ENCODE peak calls at places on chromosomes 12 and 14, in four cellular contexts. B is tibial artery, J is MM.1S, C is psoas muscle. X is an unnamed sample. For H3K36me3, the result is how much of the 10 kb centered on the place peaks cover.

GRCh38 chr12:19036673-19037357 is 92.7 kb upstream of the PLEKHA5 start:
- DNase-seq in J (no peak), C (no peak), B (no peak), X (no peak)

GRCh38 chr14:50874842-50875241 is 3.0 kb downstream of the ABHD12B start:
- DNase-seq in B (no peak), J (no peak), C (no peak), X (no peak)

GRCh38 chr12:92547906-92548305 is 154.9 kb upstream of the PLEKHG7 start:
- DNase-seq in J (no peak), B (no peak), C (no peak), X (no peak)

GRCh38 chr12:85424581-85425348 is 144.7 kb downstream of the ALX1 start:
- DNase-seq in B (no peak), C (no peak), J (peak), X (no peak)

GRCh38 chr12:39587247-39587646 is 32.4 kb downstream of the ABCD2 start:
- DNase-seq in C (no peak), B (no peak), J (peak), X (no peak)

GRCh38 chr14:84006643-84007137 is 1523.3 kb upstream of the FLRT2 start:
- DNase-seq in B (no peak), J (no peak), C (no peak), X (no peak)

GRCh38 chr14:54754116-54754622 is 148.5 kb downstream of the GCH1 start:
- DNase-seq in C (no peak), B (no peak), J (no peak), X (no peak)

GRCh38 chr12:16389594-16389993 is 42.1 kb downstream of the MGST1 start:
- DNase-seq in C (no peak), B (no peak), J (no peak), X (no peak)

GRCh38 chr14:79586401-79586800 is 624.9 kb downstream of the DIO2 start:
- DNase-seq in B (no peak), C (no peak), J (no peak), X (no peak)

GRCh38 chr12:6612247-6612646 is 5.1 kb upstream of the CHD4 start:
- DNase-seq in C (no peak), B (no peak), J (peak), X (peak)

GRCh38 chr12:19153396-19153795 is 23.9 kb downstream of the PLEKHA5 start:
- DNase-seq in B (no peak), J (no peak), C (no peak), X (no peak)

GRCh38 chr12:13094349-13094748 is 9.1 kb downstream of the GSG1 start:
- DNase-seq in C (no peak), J (peak), B (no peak), X (no peak)

GRCh38 chr14:69612014-69612758 is 790 bp downstream of the SUSD6 start:
- DNase-seq in J (peak), C (peak), B (no peak), X (peak)

GRCh38 chr12:90037740-90038139 is 329.1 kb upstream of the ATP2B1 start:
- DNase-seq in C (no peak), J (no peak), B (no peak), X (no peak)

GRCh38 chr12:131391399-131391798 is 319.5 kb upstream of the SFSWAP start:
- DNase-seq in B (no peak), C (no peak), J (no peak), X (no peak)

GRCh38 chr14:104678346-104678745 is 11.1 kb upstream of the INF2 start:
- DNase-seq in B (peak), J (no peak), C (no peak), X (no peak)

GRCh38 chr12:116376354-116377193 is 99.1 kb upstream of the MED13L start:
- DNase-seq in J (no peak), C (no peak), B (peak), X (no peak)

GRCh38 chr14:85175556-85175955 is 354.4 kb upstream of the FLRT2 start:
- DNase-seq in J (no peak), C (no peak), B (no peak), X (no peak)

GRCh38 chr12:76680940-76681339 is 83.0 kb upstream of the ZDHHC17 start:
- DNase-seq in J (no peak), C (no peak), B (no peak), X (no peak)

GRCh38 chr12:131832393-131833231 is 4.4 kb downstream of the MMP17 start:
- DNase-seq in B (peak), C (peak), J (no peak), X (no peak)

GRCh38 chr14:89024691-89025090 is 200.2 kb downstream of the TTC8 start:
- DNase-seq in J (no peak), B (no peak), C (no peak), X (no peak)

GRCh38 chr14:70002589-70003240 is 123.5 kb downstream of the SMOC1 start:
- DNase-seq in B (no peak), J (no peak), C (no peak), X (no peak)

GRCh38 chr14:56463491-56463890 is 116.1 kb upstream of the TMEM260 start:
- DNase-seq in J (no peak), B (no peak), C (no peak), X (no peak)

GRCh38 chr14:21711360-21711961 is 37.8 kb upstream of the OR4E1 start:
- DNase-seq in J (peak), C (no peak), B (no peak), X (peak)

GRCh38 chr12:47779301-47779942 is 6.4 kb downstream of the SLC48A1 start:
- DNase-seq in B (peak), J (peak), C (peak), X (peak)

GRCh38 chr12:26164118-26164517 is 31.3 kb upstream of the SSPN start:
- DNase-seq in C (no peak), B (no peak), J (no peak), X (no peak)

GRCh38 chr12:106774808-106775524 is 484 bp downstream of the RIC8B start:
- DNase-seq in B (no peak), C (no peak), J (no peak), X (peak)

GRCh38 chr12:106369624-106370346 is 12.2 kb downstream of the POLR3B start:
- DNase-seq in C (no peak), J (no peak), B (no peak), X (no peak)

GRCh38 chr12:123131291-123131831 is 19.5 kb downstream of the PITPNM2 start:
- DNase-seq in J (no peak), B (no peak), C (no peak), X (no peak)

GRCh38 chr12:12072064-12072760 is 1.5 kb downstream of the BCL2L14 start:
- DNase-seq in J (no peak), C (no peak), B (no peak), X (peak)

GRCh38 chr12:46555379-46555778 is 182.8 kb upstream of the SLC38A2 start:
- DNase-seq in J (peak), C (no peak), B (no peak), X (no peak)

GRCh38 chr12:113591480-113591971 is 119.9 kb upstream of the LHX5 start:
- DNase-seq in J (no peak), B (peak), C (no peak), X (peak)

GRCh38 chr12:24480766-24481449 is 468.0 kb downstream of the BCAT1 start:
- DNase-seq in J (no peak), C (no peak), B (no peak), X (no peak)

GRCh38 chr14:68527329-68527851 is 265.5 kb downstream of the ZFP36L1 start:
- DNase-seq in J (no peak), B (peak), C (no peak), X (no peak)

GRCh38 chr14:60590907-60591510 is 58.3 kb downstream of the SIX1 start:
- DNase-seq in J (no peak), C (no peak), B (no peak), X (no peak)

GRCh38 chr14:105974902-105975301 is 448.5 kb downstream of the TMEM121 start:
- DNase-seq in C (no peak), B (no peak), J (no peak), X (peak)

GRCh38 chr12:108117163-108117849 is 11.8 kb upstream of the WSCD2 start:
- DNase-seq in J (no peak), B (no peak), C (no peak), X (no peak)

GRCh38 chr14:35155962-35156361 is 33.6 kb downstream of the PRORP start:
- DNase-seq in J (no peak), C (no peak), B (no peak), X (no peak)

GRCh38 chr12:31005256-31005943 is 68.3 kb upstream of the DDX11 start:
- DNase-seq in J (no peak), B (peak), C (no peak), X (no peak)

DNA sequence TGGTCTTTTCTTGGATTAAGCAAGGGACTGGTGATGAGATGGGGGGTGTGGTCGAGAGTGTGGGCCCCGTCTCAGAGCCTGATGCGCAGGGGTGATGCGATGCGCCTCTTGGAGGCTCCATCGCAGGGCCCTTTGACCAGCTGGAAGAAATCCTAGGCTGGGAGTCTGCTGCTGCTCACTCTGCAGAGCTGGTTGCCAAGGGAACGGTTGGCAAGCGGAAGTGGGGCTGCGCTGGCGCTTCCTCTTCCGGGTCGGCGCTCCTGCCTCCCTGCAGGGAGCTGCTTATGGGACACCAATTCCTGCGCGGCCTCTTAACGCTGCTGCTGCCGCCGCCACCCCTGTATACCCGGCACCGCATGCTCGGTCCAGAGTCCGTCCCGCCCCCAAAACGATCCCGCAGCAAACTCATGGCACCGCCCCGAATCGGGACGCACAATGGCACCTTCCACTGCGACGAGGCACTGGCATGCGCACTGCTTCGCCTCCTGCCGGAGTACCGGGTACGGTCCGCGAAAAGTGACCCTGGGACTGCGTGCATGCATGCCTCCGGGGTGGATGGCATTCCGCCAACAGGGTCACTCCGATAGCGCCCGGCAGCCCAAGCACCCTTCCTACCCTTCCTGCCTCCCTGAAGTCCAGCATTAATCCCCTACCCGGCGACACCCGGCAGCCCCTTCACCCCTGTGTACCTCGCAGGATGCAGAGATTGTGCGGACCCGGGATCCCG is at the start of gene MYG1:
- DNase-seq in J (peak), C (peak), B (peak), X (peak)
- H3K36me3 ChIP-seq in J (under half), C (half or more), B (under half), X (under half)

GRCh38 chr14:92942976-92943710 is 20.2 kb downstream of the CHGA start:
- DNase-seq in B (no peak), J (no peak), C (no peak), X (no peak)
- H3K36me3 ChIP-seq in B (under half), J (under half), C (under half), X (under half)

GRCh38 chr12:45416161-45416560 is 200.3 kb downstream of the ANO6 start:
- DNase-seq in C (no peak), B (no peak), J (no peak), X (no peak)
- H3K36me3 ChIP-seq in C (half or more), B (under half), J (under half), X (under half)

GRCh38 chr12:62403031-62403430 is 63.6 kb upstream of the MON2 start:
- DNase-seq in C (no peak), B (no peak), J (no peak), X (no peak)

GRCh38 chr12:62396750-62397149 is 69.9 kb upstream of the MON2 start:
- DNase-seq in J (no peak), B (no peak), C (no peak), X (no peak)

GRCh38 chr12:62400135-62400534 is 66.5 kb upstream of the MON2 start:
- DNase-seq in J (no peak), C (no peak), B (no peak), X (no peak)
- H3K36me3 ChIP-seq in J (under half), C (half or more), B (under half), X (half or more)

GRCh38 chr12:120554658-120555057 is 20.5 kb downstream of the RNF10 start:
- DNase-seq in C (no peak), B (no peak), J (no peak), X (no peak)
- H3K36me3 ChIP-seq in C (half or more), B (half or more), J (under half), X (half or more)

DNA sequence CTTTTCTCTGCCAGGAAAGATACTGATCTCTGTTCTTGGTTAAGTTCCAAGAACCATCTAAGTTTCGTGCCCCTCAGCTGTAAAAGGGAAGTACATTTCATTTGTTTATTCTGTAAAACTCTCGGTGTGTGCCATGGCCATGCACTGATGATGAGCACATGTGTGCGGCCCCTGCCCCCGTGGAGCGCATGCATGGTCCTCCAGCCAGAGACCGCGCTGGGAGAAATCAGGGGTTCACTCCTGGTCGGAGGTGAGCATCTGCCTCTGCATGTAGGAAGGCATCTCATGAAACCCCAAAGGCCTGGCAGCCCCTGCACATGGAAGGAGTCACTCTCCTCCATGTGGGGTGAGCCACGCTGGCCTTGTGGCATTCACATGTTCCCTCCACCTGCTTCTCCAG is 102.5 kb upstream of the RTL1 start:
- DNase-seq in J (no peak), B (peak), C (no peak), X (no peak)
- H3K36me3 ChIP-seq in J (under half), B (under half), C (under half), X (under half)